ENCODE peak calls at places on chromosomes 6 and 20, in eight cellular contexts. One of them, this sample, is unnamed.

GRCh38 chr6:108068618-108069017 is 5.9 kb downstream of the OSTM1 start:
- DNase-seq in adrenal gland: no peak
- DNase-seq in mucosa of descending colon: peak; percentile 14
- DNase-seq in Calu3: no peak
- DNase-seq in endothelial cell: no peak
- DNase-seq in BE2C: no peak
- DNase-seq in fibroblast of villous mesenchyme: no peak
- DNase-seq in CD8-positive, alpha-beta T cell: no peak
- DNase-seq in this sample: no peak

GRCh38 chr6:24205020-24205492 is 79.0 kb downstream of the NRSN1 start:
- DNase-seq in endothelial cell: peak; percentile 28
- DNase-seq in BE2C: peak; percentile 29
- DNase-seq in mucosa of descending colon: peak; percentile 54
- DNase-seq in CD8-positive, alpha-beta T cell: no peak
- DNase-seq in fibroblast of villous mesenchyme: peak; percentile 44
- DNase-seq in adrenal gland: peak; percentile 24
- DNase-seq in Calu3: peak; percentile 50
- DNase-seq in this sample: peak; percentile 34

GRCh38 chr20:4952229-4952628 is 49.1 kb downstream of the SLC23A2 start:
- DNase-seq in fibroblast of villous mesenchyme: no peak
- DNase-seq in CD8-positive, alpha-beta T cell: no peak
- DNase-seq in adrenal gland: no peak
- DNase-seq in BE2C: no peak
- DNase-seq in endothelial cell: no peak
- DNase-seq in mucosa of descending colon: no peak
- DNase-seq in Calu3: no peak
- DNase-seq in this sample: no peak

GRCh38 chr6:151148111-151148510 is 91.7 kb upstream of the AKAP12 start:
- DNase-seq in CD8-positive, alpha-beta T cell: no peak
- DNase-seq in adrenal gland: no peak
- DNase-seq in fibroblast of villous mesenchyme: no peak
- DNase-seq in endothelial cell: no peak
- DNase-seq in mucosa of descending colon: no peak
- DNase-seq in Calu3: no peak
- DNase-seq in BE2C: no peak
- DNase-seq in this sample: no peak

GRCh38 chr20:1381753-1382591 is 10.9 kb downstream of the FKBP1A start:
- DNase-seq in fibroblast of villous mesenchyme: no peak
- DNase-seq in Calu3: no peak
- DNase-seq in endothelial cell: no peak
- DNase-seq in mucosa of descending colon: no peak
- DNase-seq in BE2C: no peak
- DNase-seq in CD8-positive, alpha-beta T cell: no peak
- DNase-seq in adrenal gland: no peak
- DNase-seq in this sample: peak; percentile 56

GRCh38 chr6:127162808-127163207 is 44.3 kb downstream of the RSPO3 start:
- DNase-seq in mucosa of descending colon: no peak
- DNase-seq in BE2C: no peak
- DNase-seq in adrenal gland: no peak
- DNase-seq in Calu3: no peak
- DNase-seq in endothelial cell: no peak
- DNase-seq in CD8-positive, alpha-beta T cell: no peak
- DNase-seq in fibroblast of villous mesenchyme: no peak
- DNase-seq in this sample: no peak

GRCh38 chr6:80319286-80319685 is 212.8 kb downstream of the BCKDHB start:
- DNase-seq in CD8-positive, alpha-beta T cell: no peak
- DNase-seq in adrenal gland: no peak
- DNase-seq in mucosa of descending colon: no peak
- DNase-seq in fibroblast of villous mesenchyme: no peak
- DNase-seq in Calu3: no peak
- DNase-seq in BE2C: no peak
- DNase-seq in endothelial cell: no peak
- DNase-seq in this sample: peak; percentile 43

GRCh38 chr6:144710207-144710606 is 425.1 kb downstream of the UTRN start:
- DNase-seq in adrenal gland: no peak
- DNase-seq in CD8-positive, alpha-beta T cell: no peak
- DNase-seq in fibroblast of villous mesenchyme: peak; percentile 76
- DNase-seq in Calu3: no peak
- DNase-seq in BE2C: no peak
- DNase-seq in mucosa of descending colon: no peak
- DNase-seq in endothelial cell: no peak
- DNase-seq in this sample: peak; percentile 89

GRCh38 chr20:57621426-57622200 is 1.4 kb upstream of the ZBP1 start:
- DNase-seq in endothelial cell: no peak
- DNase-seq in adrenal gland: no peak
- DNase-seq in fibroblast of villous mesenchyme: no peak
- DNase-seq in Calu3: no peak
- DNase-seq in mucosa of descending colon: no peak
- DNase-seq in BE2C: no peak
- DNase-seq in CD8-positive, alpha-beta T cell: no peak
- DNase-seq in this sample: peak; percentile 14

GRCh38 chr6:107600111-107600510 is 110.2 kb downstream of the SOBP start:
- DNase-seq in endothelial cell: no peak
- DNase-seq in Calu3: no peak
- DNase-seq in BE2C: no peak
- DNase-seq in mucosa of descending colon: no peak
- DNase-seq in fibroblast of villous mesenchyme: no peak
- DNase-seq in CD8-positive, alpha-beta T cell: no peak
- DNase-seq in adrenal gland: no peak
- DNase-seq in this sample: no peak

GRCh38 chr6:137020771-137021170 is 24.0 kb downstream of the IL20RA start:
- DNase-seq in mucosa of descending colon: no peak
- DNase-seq in CD8-positive, alpha-beta T cell: no peak
- DNase-seq in Calu3: no peak
- DNase-seq in adrenal gland: no peak
- DNase-seq in endothelial cell: no peak
- DNase-seq in fibroblast of villous mesenchyme: no peak
- DNase-seq in BE2C: no peak
- DNase-seq in this sample: no peak

GRCh38 chr6:10431423-10432164 is 16.7 kb upstream of the TFAP2A start:
- DNase-seq in Calu3: no peak
- DNase-seq in endothelial cell: no peak
- DNase-seq in CD8-positive, alpha-beta T cell: no peak
- DNase-seq in adrenal gland: no peak
- DNase-seq in mucosa of descending colon: no peak
- DNase-seq in fibroblast of villous mesenchyme: peak; percentile 21
- DNase-seq in BE2C: no peak
- DNase-seq in this sample: no peak

GRCh38 chr6:43937236-43938177 is 167.5 kb downstream of the VEGFA start:
- DNase-seq in mucosa of descending colon: no peak
- DNase-seq in adrenal gland: peak; percentile 7
- DNase-seq in fibroblast of villous mesenchyme: no peak
- DNase-seq in BE2C: no peak
- DNase-seq in Calu3: no peak
- DNase-seq in CD8-positive, alpha-beta T cell: no peak
- DNase-seq in endothelial cell: no peak
- DNase-seq in this sample: no peak

GRCh38 chr20:61930776-61931475 is 134.8 kb downstream of the TAF4 start:
- DNase-seq in adrenal gland: no peak
- DNase-seq in fibroblast of villous mesenchyme: no peak
- DNase-seq in endothelial cell: no peak
- DNase-seq in Calu3: no peak
- DNase-seq in CD8-positive, alpha-beta T cell: no peak
- DNase-seq in BE2C: no peak
- DNase-seq in mucosa of descending colon: no peak
- DNase-seq in this sample: no peak

GRCh38 chr6:169213814-169214520 is 39.7 kb downstream of the THBS2 start:
- DNase-seq in BE2C: no peak
- DNase-seq in CD8-positive, alpha-beta T cell: no peak
- DNase-seq in mucosa of descending colon: no peak
- DNase-seq in endothelial cell: no peak
- DNase-seq in Calu3: no peak
- DNase-seq in fibroblast of villous mesenchyme: no peak
- DNase-seq in adrenal gland: no peak
- DNase-seq in this sample: no peak

GRCh38 chr6:75203721-75204120 is 2.1 kb downstream of the COL12A1 start:
- DNase-seq in mucosa of descending colon: no peak
- DNase-seq in CD8-positive, alpha-beta T cell: no peak
- DNase-seq in adrenal gland: no peak
- DNase-seq in Calu3: no peak
- DNase-seq in fibroblast of villous mesenchyme: peak; percentile 46
- DNase-seq in BE2C: no peak
- DNase-seq in endothelial cell: no peak
- DNase-seq in this sample: peak; percentile 66

GRCh38 chr6:7777062-7777461 is 51.2 kb downstream of the BMP6 start:
- DNase-seq in adrenal gland: peak; percentile 26
- DNase-seq in endothelial cell: no peak
- DNase-seq in BE2C: no peak
- DNase-seq in Calu3: no peak
- DNase-seq in mucosa of descending colon: no peak
- DNase-seq in CD8-positive, alpha-beta T cell: no peak
- DNase-seq in fibroblast of villous mesenchyme: no peak
- DNase-seq in this sample: no peak

GRCh38 chr20:22555791-22556564 is 28.4 kb downstream of the FOXA2 start:
- DNase-seq in mucosa of descending colon: no peak
- DNase-seq in fibroblast of villous mesenchyme: no peak
- DNase-seq in endothelial cell: no peak
- DNase-seq in Calu3: no peak
- DNase-seq in adrenal gland: no peak
- DNase-seq in BE2C: no peak
- DNase-seq in CD8-positive, alpha-beta T cell: no peak
- DNase-seq in this sample: no peak

GRCh38 chr6:11337306-11337705 is 104.8 kb upstream of the NEDD9 start:
- DNase-seq in CD8-positive, alpha-beta T cell: no peak
- DNase-seq in adrenal gland: no peak
- DNase-seq in BE2C: no peak
- DNase-seq in endothelial cell: no peak
- DNase-seq in Calu3: no peak
- DNase-seq in fibroblast of villous mesenchyme: no peak
- DNase-seq in mucosa of descending colon: no peak
- DNase-seq in this sample: no peak

GRCh38 chr20:51496964-51497363 is 45.6 kb downstream of the NFATC2 start:
- DNase-seq in BE2C: no peak
- DNase-seq in Calu3: no peak
- DNase-seq in fibroblast of villous mesenchyme: no peak
- DNase-seq in endothelial cell: no peak
- DNase-seq in CD8-positive, alpha-beta T cell: no peak
- DNase-seq in adrenal gland: no peak
- DNase-seq in mucosa of descending colon: no peak
- DNase-seq in this sample: no peak

GRCh38 chr6:156102129-156102528 is 646.5 kb upstream of the NOX3 start:
- DNase-seq in Calu3: peak; percentile 10
- DNase-seq in CD8-positive, alpha-beta T cell: no peak
- DNase-seq in mucosa of descending colon: peak; percentile 24
- DNase-seq in BE2C: peak; percentile 35
- DNase-seq in fibroblast of villous mesenchyme: peak; percentile 22
- DNase-seq in adrenal gland: no peak
- DNase-seq in endothelial cell: no peak
- DNase-seq in this sample: no peak
- TF ChIP-seq CTCF in Calu3: no peak
- TF ChIP-seq CTCF in CD8-positive, alpha-beta T cell: no peak
- TF ChIP-seq CTCF in mucosa of descending colon: no peak
- TF ChIP-seq CTCF in BE2C: peak; percentile 71
- TF ChIP-seq CTCF in fibroblast of villous mesenchyme: peak; percentile 41
- TF ChIP-seq CTCF in adrenal gland: no peak
- TF ChIP-seq CTCF in endothelial cell: no peak
- TF ChIP-seq CTCF in this sample: no peak

DNA sequence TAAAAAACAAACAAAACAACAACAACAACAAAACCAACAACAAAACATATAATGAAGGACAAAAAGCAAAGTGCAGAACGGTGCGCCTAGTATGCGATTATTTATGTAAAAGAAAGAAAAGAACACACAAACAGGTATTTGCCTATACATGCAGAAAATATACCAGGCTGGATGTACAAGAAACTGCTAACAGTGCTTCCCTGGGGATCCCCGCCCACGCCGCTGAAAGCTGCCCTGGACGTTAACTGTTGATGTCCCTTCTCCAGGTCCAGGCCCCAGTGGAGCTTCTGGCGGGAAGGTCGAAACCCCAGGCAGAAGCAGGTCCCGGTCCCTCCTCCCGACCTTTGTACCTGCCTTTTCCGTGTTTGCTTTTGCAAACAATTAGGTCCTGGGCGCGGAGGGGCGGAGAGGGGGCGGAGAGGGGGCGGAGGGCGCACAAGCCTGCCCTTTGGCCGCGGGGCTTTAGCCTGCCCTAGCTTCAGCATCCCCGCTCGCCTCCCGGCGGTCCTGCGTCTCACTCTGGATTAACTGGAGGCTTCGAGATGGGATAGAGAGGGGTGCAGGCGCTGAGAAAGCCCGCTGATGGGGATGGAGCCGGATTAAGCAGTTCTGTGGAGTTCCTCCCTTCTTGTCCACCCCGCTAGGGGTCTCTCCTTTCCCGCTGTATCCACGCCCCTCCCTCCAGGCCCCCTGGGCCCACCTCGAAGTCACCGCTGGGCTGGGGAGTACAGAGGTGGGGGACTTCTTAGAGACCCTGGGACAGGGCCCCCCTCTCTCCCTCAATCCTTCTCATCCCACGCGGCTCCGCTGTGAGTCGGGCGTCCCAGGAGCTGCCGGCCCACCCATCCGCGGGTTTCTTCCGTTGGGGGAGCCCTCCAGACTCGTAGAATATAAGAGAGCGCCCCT is 8.2 kb upstream of the AHCY start:
- DNase-seq in BE2C: peak; percentile 48
- DNase-seq in fibroblast of villous mesenchyme: no peak
- DNase-seq in Calu3: peak; percentile 58
- DNase-seq in adrenal gland: no peak
- DNase-seq in mucosa of descending colon: peak; percentile 91
- DNase-seq in endothelial cell: peak; percentile 41
- DNase-seq in CD8-positive, alpha-beta T cell: no peak
- DNase-seq in this sample: no peak
- TF ChIP-seq CTCF in BE2C: peak; percentile 26
- TF ChIP-seq CTCF in fibroblast of villous mesenchyme: peak; percentile 31
- TF ChIP-seq CTCF in Calu3: peak; percentile 27
- TF ChIP-seq CTCF in adrenal gland: no peak
- TF ChIP-seq CTCF in mucosa of descending colon: no peak
- TF ChIP-seq CTCF in endothelial cell: no peak
- TF ChIP-seq CTCF in CD8-positive, alpha-beta T cell: no peak
- TF ChIP-seq CTCF in this sample: peak; percentile 26

GRCh38 chr20:34709836-34710567 is 5.9 kb downstream of the TP53INP2 start:
- DNase-seq in endothelial cell: peak; percentile 40
- DNase-seq in Calu3: peak; percentile 67
- DNase-seq in adrenal gland: no peak
- DNase-seq in mucosa of descending colon: peak; percentile 57
- DNase-seq in fibroblast of villous mesenchyme: peak; percentile 71
- DNase-seq in BE2C: peak; percentile 91
- DNase-seq in CD8-positive, alpha-beta T cell: no peak
- DNase-seq in this sample: peak; percentile 65
- TF ChIP-seq CTCF in endothelial cell: no peak
- TF ChIP-seq CTCF in Calu3: peak; percentile 30
- TF ChIP-seq CTCF in adrenal gland: no peak
- TF ChIP-seq CTCF in mucosa of descending colon: no peak
- TF ChIP-seq CTCF in fibroblast of villous mesenchyme: no peak
- TF ChIP-seq CTCF in BE2C: peak; percentile 52
- TF ChIP-seq CTCF in CD8-positive, alpha-beta T cell: no peak
- TF ChIP-seq CTCF in this sample: peak; percentile 35

GRCh38 chr20:63381781-63382431 is 20.8 kb upstream of the CHRNA4 start:
- DNase-seq in CD8-positive, alpha-beta T cell: no peak
- DNase-seq in Calu3: peak; percentile 65
- DNase-seq in adrenal gland: no peak
- DNase-seq in mucosa of descending colon: peak; percentile 20
- DNase-seq in fibroblast of villous mesenchyme: no peak
- DNase-seq in BE2C: peak; percentile 67
- DNase-seq in endothelial cell: peak; percentile 71
- DNase-seq in this sample: no peak
- TF ChIP-seq CTCF in CD8-positive, alpha-beta T cell: peak; percentile 77
- TF ChIP-seq CTCF in Calu3: peak; percentile 100
- TF ChIP-seq CTCF in adrenal gland: peak; percentile 85
- TF ChIP-seq CTCF in mucosa of descending colon: peak; percentile 71
- TF ChIP-seq CTCF in fibroblast of villous mesenchyme: peak; percentile 85
- TF ChIP-seq CTCF in BE2C: peak; percentile 92
- TF ChIP-seq CTCF in endothelial cell: peak; percentile 99
- TF ChIP-seq CTCF in this sample: peak; percentile 75

This sample was measured in AG10803.